ENCODE peak calls at places on chromosomes 4 and X, in four cellular contexts. One of them, this sample, is unnamed.

GRCh38 chr4:15031993-15032660 is 29.8 kb downstream of the CPEB2 start:
- DNase-seq in ascending aorta: no peak
- DNase-seq in neural progenitor cell: no peak
- DNase-seq in fibroblast of lung: peak; percentile 55
- DNase-seq in this sample: no peak

GRCh38 chr4:139898293-139898692 is 232.7 kb downstream of the MGST2 start:
- DNase-seq in ascending aorta: no peak
- DNase-seq in neural progenitor cell: no peak
- DNase-seq in fibroblast of lung: no peak
- DNase-seq in this sample: no peak

GRCh38 chrX:56798866-56799864 is 70.1 kb downstream of the NBDY start:
- DNase-seq in ascending aorta: peak; percentile 73
- DNase-seq in neural progenitor cell: peak; percentile 59
- DNase-seq in fibroblast of lung: no peak
- DNase-seq in this sample: peak; percentile 32

GRCh38 chr4:108292229-108292628 is 123.5 kb upstream of the LEF1 start:
- DNase-seq in ascending aorta: no peak
- DNase-seq in neural progenitor cell: no peak
- DNase-seq in fibroblast of lung: peak; percentile 22
- DNase-seq in this sample: no peak

GRCh38 chrX:26918633-26919032 is 544.5 kb downstream of the PPP4R3C start:
- DNase-seq in ascending aorta: no peak
- DNase-seq in neural progenitor cell: peak; percentile 56
- DNase-seq in fibroblast of lung: no peak
- DNase-seq in this sample: no peak

GRCh38 chr4:91127891-91128290 is 1000.7 kb downstream of the CCSER1 start:
- DNase-seq in ascending aorta: no peak
- DNase-seq in neural progenitor cell: peak; percentile 22
- DNase-seq in fibroblast of lung: no peak
- DNase-seq in this sample: no peak

GRCh38 chr4:38560763-38561558 is 103.0 kb upstream of the KLF3 start:
- DNase-seq in ascending aorta: no peak
- DNase-seq in neural progenitor cell: no peak
- DNase-seq in fibroblast of lung: no peak
- DNase-seq in this sample: no peak

GRCh38 chrX:29659911-29660310 is 555.5 kb upstream of the MAGEB2 start:
- DNase-seq in ascending aorta: no peak
- DNase-seq in neural progenitor cell: no peak
- DNase-seq in fibroblast of lung: no peak
- DNase-seq in this sample: no peak

DNA sequence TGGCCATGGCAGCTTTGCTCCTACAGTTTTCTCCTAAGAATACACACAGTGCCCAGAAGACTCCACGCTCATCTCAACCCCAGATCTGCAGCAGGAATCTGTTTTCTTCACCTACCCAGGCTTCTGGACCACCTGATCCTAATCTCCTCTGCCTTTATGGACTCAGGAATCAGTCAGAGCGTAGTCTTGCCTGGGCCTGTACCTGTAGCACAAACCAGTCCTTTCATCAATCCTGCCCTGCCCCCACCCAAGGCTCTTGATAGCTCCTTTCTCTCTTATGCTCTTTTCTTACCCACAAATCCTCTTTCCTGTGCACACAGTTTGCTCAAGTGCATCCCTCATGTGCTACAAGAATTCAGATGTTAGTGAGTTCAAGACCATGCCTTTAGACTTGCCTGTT is 89.7 kb downstream of the ZNF718 start:
- DNase-seq in ascending aorta: no peak
- DNase-seq in neural progenitor cell: no peak
- DNase-seq in fibroblast of lung: no peak
- DNase-seq in this sample: no peak
- H3K9me3 ChIP-seq in ascending aorta: no peaks in the 10 kb centered on the region
- H3K9me3 ChIP-seq in neural progenitor cell: peaks cover 2% of the 10 kb centered on the region
- H3K9me3 ChIP-seq in fibroblast of lung: no peaks in the 10 kb centered on the region
- H3K9me3 ChIP-seq in this sample: peaks cover 8% of the 10 kb centered on the region

DNA sequence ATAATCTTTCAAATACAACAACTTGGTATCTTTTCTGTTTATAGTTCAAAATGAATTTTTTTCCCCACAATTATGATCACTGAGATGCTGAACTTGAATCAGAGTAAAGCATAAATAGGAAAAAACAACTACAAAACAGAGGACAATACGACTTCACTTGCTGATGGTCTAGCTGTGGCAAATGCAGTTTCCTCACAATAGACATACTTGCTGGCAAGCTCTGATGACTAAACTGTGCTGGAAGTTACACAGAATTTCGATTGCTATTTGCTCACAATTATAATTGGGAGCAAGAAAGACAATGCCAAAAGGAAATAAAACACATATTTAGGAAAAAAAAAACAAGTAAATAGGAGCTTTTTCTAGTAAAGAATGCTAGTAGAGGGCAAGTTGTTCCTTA is 14.7 kb downstream of the VEGFC start:
- DNase-seq in ascending aorta: no peak
- DNase-seq in neural progenitor cell: no peak
- DNase-seq in fibroblast of lung: peak; percentile 89
- DNase-seq in this sample: no peak
- H3K4me3 ChIP-seq in ascending aorta: no peak overlapping the region
- H3K4me3 ChIP-seq in neural progenitor cell: no peak overlapping the region
- H3K4me3 ChIP-seq in fibroblast of lung: no peak overlapping the region
- H3K4me3 ChIP-seq in this sample: no peak overlapping the region

DNA sequence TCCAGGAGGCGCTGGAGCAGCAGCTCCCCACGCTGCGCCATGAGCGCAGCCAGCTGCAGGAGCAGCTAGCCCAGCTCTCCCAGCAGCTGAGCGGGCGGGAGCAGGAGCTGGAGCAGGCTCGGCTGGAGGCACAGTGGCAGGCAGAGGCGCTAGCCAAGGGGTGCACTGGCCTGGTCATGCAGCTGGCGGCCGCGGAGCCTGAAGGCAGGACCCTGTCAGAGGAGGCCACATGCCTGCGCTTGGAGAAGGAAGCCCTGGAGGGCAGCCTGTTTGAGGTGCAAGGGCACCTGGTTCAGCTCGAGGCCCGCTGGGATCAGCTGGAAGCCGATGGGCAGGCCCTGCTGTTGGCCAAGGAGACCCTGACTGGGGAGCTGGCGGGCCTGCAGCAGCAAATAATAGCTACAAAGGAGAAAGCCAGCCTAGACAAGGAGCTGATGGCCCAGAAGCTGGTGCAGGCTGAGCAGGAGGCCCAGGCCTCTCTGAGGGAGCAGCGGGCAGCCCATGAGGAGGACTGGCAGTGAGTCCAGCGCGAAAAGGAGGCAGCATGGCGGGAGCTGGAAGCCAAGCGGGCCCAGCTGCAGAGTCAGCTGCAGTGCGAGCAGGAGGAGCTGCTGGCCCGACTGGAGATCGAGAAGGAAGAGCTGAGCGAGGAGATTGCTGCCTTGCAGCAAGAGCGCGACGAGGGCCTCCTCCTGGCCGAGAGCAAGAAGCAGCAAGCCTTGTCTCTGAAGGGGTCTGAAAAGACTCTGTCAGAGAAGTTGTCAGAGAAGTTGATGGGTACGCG is 13.6 kb downstream of the SMIM10L2A start:
- DNase-seq in ascending aorta: no peak
- DNase-seq in neural progenitor cell: no peak
- DNase-seq in fibroblast of lung: no peak
- DNase-seq in this sample: no peak
- H3K9me3 ChIP-seq in ascending aorta: no peaks in the 10 kb centered on the region
- H3K9me3 ChIP-seq in neural progenitor cell: peaks cover 9% of the 10 kb centered on the region
- H3K9me3 ChIP-seq in fibroblast of lung: no peaks in the 10 kb centered on the region
- H3K9me3 ChIP-seq in this sample: no peaks in the 10 kb centered on the region

GRCh38 chr4:85824166-85824945 is 349.4 kb downstream of the ARHGAP24 start:
- DNase-seq in ascending aorta: no peak
- DNase-seq in neural progenitor cell: no peak
- DNase-seq in fibroblast of lung: peak; percentile 6
- DNase-seq in this sample: no peak

GRCh38 chr4:85829276-85830051 is 354.5 kb downstream of the ARHGAP24 start:
- DNase-seq in ascending aorta: no peak
- DNase-seq in neural progenitor cell: no peak
- DNase-seq in fibroblast of lung: peak; percentile 55
- DNase-seq in this sample: no peak

GRCh38 chr4:85831647-85832046 is 356.7 kb downstream of the ARHGAP24 start:
- DNase-seq in ascending aorta: no peak
- DNase-seq in neural progenitor cell: no peak
- DNase-seq in fibroblast of lung: no peak
- DNase-seq in this sample: no peak

GRCh38 chr4:85825937-85826678 is 351.2 kb downstream of the ARHGAP24 start:
- DNase-seq in ascending aorta: peak; percentile 74
- DNase-seq in neural progenitor cell: peak; percentile 58
- DNase-seq in fibroblast of lung: peak; percentile 80
- DNase-seq in this sample: no peak

GRCh38 chr4:85828295-85828910 is 353.5 kb downstream of the ARHGAP24 start:
- DNase-seq in ascending aorta: no peak
- DNase-seq in neural progenitor cell: no peak
- DNase-seq in fibroblast of lung: peak; percentile 71
- DNase-seq in this sample: no peak
- H3K4me3 ChIP-seq in ascending aorta: peak overlapping the region; percentile 27
- H3K4me3 ChIP-seq in neural progenitor cell: no peak overlapping the region
- H3K4me3 ChIP-seq in fibroblast of lung: peak overlapping the region; percentile 8
- H3K4me3 ChIP-seq in this sample: peak overlapping the region; percentile 24

GRCh38 chr4:112564706-112565270 is 48.8 kb upstream of the NEUROG2 start:
- DNase-seq in ascending aorta: no peak
- DNase-seq in neural progenitor cell: no peak
- DNase-seq in fibroblast of lung: no peak
- DNase-seq in this sample: no peak
- H3K9me3 ChIP-seq in ascending aorta: no peaks in the 10 kb centered on the region
- H3K9me3 ChIP-seq in neural progenitor cell: no peaks in the 10 kb centered on the region
- H3K9me3 ChIP-seq in fibroblast of lung: no peaks in the 10 kb centered on the region
- H3K9me3 ChIP-seq in this sample: no peaks in the 10 kb centered on the region